ENCODE peak calls at places on chromosomes 13 and 19, in five cellular contexts. B, T, V, Z and D are unnamed samples.
A peak's percentile ranks its signal among the peaks of the same experiment; 100 is the strongest.

GRCh38 chr13:59120297-59120843 is 1043.4 kb downstream of the DIAPH3 start:
- DNase-seq in T (no peak), Z (no peak), V (no peak), B (no peak), D (no peak)

GRCh38 chr13:113151745-113152707 is 6.4 kb upstream of the PROZ start:
- DNase-seq in V (peak; percentile 4), Z (no peak), B (no peak), T (peak; percentile 65), D (no peak)

GRCh38 chr13:73200432-73200831 is 141.6 kb downstream of the KLF5 start:
- DNase-seq in T (no peak), Z (no peak), V (no peak), B (no peak), D (no peak)

GRCh38 chr19:10625003-10625761 is at the start of gene SLC44A2:
- DNase-seq in V (no peak), T (peak; percentile 93), Z (no peak), B (peak; percentile 86), D (no peak)

GRCh38 chr19:33580026-33580644 is 41.6 kb upstream of the CHST8 start:
- DNase-seq in T (no peak), Z (no peak), B (no peak), V (no peak), D (no peak)

GRCh38 chr13:95275322-95276118 is 25.7 kb downstream of the ABCC4 start:
- DNase-seq in Z (no peak), V (no peak), B (no peak), T (no peak), D (no peak)

GRCh38 chr19:1063030-1063908 is 3.7 kb upstream of the ARHGAP45 start:
- DNase-seq in B (no peak), Z (no peak), T (peak; percentile 77), V (no peak), D (no peak)

GRCh38 chr13:84455143-84455905 is 573.0 kb upstream of the SLITRK1 start:
- DNase-seq in T (no peak), B (no peak), Z (no peak), V (no peak), D (no peak)

GRCh38 chr13:32594339-32594738 is 8.1 kb downstream of the PDS5B start:
- DNase-seq in V (no peak), T (no peak), B (no peak), Z (no peak), D (no peak)

GRCh38 chr19:41901707-41902360 is 18.9 kb downstream of the ARHGEF1 start:
- DNase-seq in Z (no peak), V (no peak), T (no peak), B (no peak), D (no peak)

GRCh38 chr13:45521292-45521691 is 56.6 kb downstream of the COG3 start:
- DNase-seq in V (no peak), Z (no peak), T (no peak), B (peak; percentile 62), D (no peak)

GRCh38 chr13:51249254-51249653 is 27.1 kb downstream of the FAM124A start:
- DNase-seq in Z (no peak), B (no peak), V (no peak), T (no peak), D (no peak)

GRCh38 chr13:98240974-98241373 is 63.9 kb upstream of the RNF113B start:
- DNase-seq in T (no peak), B (no peak), Z (no peak), V (no peak), D (no peak)

GRCh38 chr19:43504426-43505185 is at the start of gene PHLDB3:
- DNase-seq in T (no peak), B (no peak), V (no peak), Z (peak; percentile 14), D (no peak)

GRCh38 chr13:108964601-108965000 is 335.2 kb downstream of the MYO16 start:
- DNase-seq in T (no peak), Z (no peak), B (no peak), V (no peak), D (no peak)

GRCh38 chr19:28737021-28737525 is 475.9 kb downstream of the UQCRFS1 start:
- DNase-seq in B (no peak), V (peak; percentile 15), Z (no peak), T (no peak), D (peak; percentile 59)

GRCh38 chr13:74077847-74078246 is 56.4 kb downstream of the KLF12 start:
- DNase-seq in Z (no peak), B (no peak), T (no peak), V (no peak), D (no peak)

GRCh38 chr19:18300930-18301717 is 19.7 kb upstream of the JUND start:
- DNase-seq in Z (no peak), V (no peak), T (peak; percentile 54), B (peak; percentile 92), D (peak; percentile 51)

GRCh38 chr19:4916292-4917082 is 7.2 kb downstream of the UHRF1 start:
- DNase-seq in T (no peak), Z (no peak), V (no peak), B (no peak), D (no peak)

GRCh38 chr13:36366023-36366422 is 19.8 kb upstream of the SPART start:
- DNase-seq in T (no peak), B (no peak), V (no peak), Z (no peak), D (no peak)

GRCh38 chr19:32317045-32317444 is 28.4 kb upstream of the ZNF507 start:
- DNase-seq in V (no peak), B (no peak), Z (no peak), T (peak; percentile 43), D (no peak)

GRCh38 chr13:52319876-52320275 is 86.1 kb downstream of the THSD1 start:
- DNase-seq in Z (no peak), B (no peak), T (no peak), V (no peak), D (no peak)

GRCh38 chr13:106133025-106133424 is 402.4 kb downstream of the EFNB2 start:
- DNase-seq in V (no peak), B (no peak), Z (no peak), T (no peak), D (no peak)

GRCh38 chr13:112152846-112153245 is 85.9 kb downstream of the SOX1 start:
- DNase-seq in T (no peak), B (no peak), Z (no peak), V (no peak), D (no peak)

GRCh38 chr13:106187501-106187900 is 348.0 kb downstream of the EFNB2 start:
- DNase-seq in B (no peak), Z (no peak), V (no peak), T (no peak), D (no peak)

GRCh38 chr13:33450956-33451709 is 165.6 kb upstream of the STARD13 start:
- DNase-seq in T (no peak), V (no peak), Z (no peak), B (no peak), D (no peak)

GRCh38 chr13:114126789-114127472 is 5.5 kb downstream of the RASA3 start:
- DNase-seq in B (peak; percentile 47), Z (no peak), T (no peak), V (no peak), D (no peak)

GRCh38 chr19:46722004-46722380 is 5.1 kb upstream of the PRKD2 start:
- DNase-seq in B (peak; percentile 37), T (no peak), V (no peak), Z (no peak), D (no peak)

GRCh38 chr19:45306522-45307027 is 16.1 kb downstream of the CKM start:
- DNase-seq in B (no peak), Z (no peak), V (no peak), T (peak; percentile 83), D (no peak)

GRCh38 chr19:14561832-14562351 is 10.0 kb downstream of the NDUFB7 start:
- DNase-seq in T (peak; percentile 60), B (peak; percentile 82), Z (no peak), V (no peak), D (no peak)

GRCh38 chr19:44807162-44807561 is 1.7 kb upstream of the BCAM start:
- DNase-seq in T (no peak), B (no peak), Z (no peak), V (no peak), D (no peak)